ENCODE peak calls at places on chromosome 5, in four cellular contexts. K is uterus, G is lower leg skin, I is tibial nerve. Q is an unnamed sample.

GRCh38 chr5:66144799-66145390 is 795 bp downstream of the SREK1 start:
- DNase-seq in K (no peak), G (peak; percentile 94), I (no peak), Q (no peak)

GRCh38 chr5:150623878-150624216 is 16.6 kb upstream of the SYNPO start:
- DNase-seq in K (no peak), G (no peak), I (no peak), Q (peak; percentile 43)

GRCh38 chr5:88226881-88227450 is 41.7 kb downstream of the TMEM161B start:
- DNase-seq in K (no peak), G (no peak), I (no peak), Q (no peak)

GRCh38 chr5:142486581-142486980 is 161.8 kb upstream of the SPRY4 start:
- DNase-seq in K (no peak), G (no peak), I (no peak), Q (no peak)

GRCh38 chr5:138989720-138990119 is 114.6 kb upstream of the LRRTM2 start:
- DNase-seq in K (no peak), G (no peak), I (no peak), Q (no peak)

GRCh38 chr5:30099634-30100033 is 1093.9 kb upstream of the CDH6 start:
- DNase-seq in K (no peak), G (no peak), I (no peak), Q (no peak)

GRCh38 chr5:142151436-142152382 is 43.1 kb downstream of the NDFIP1 start:
- DNase-seq in K (peak; percentile 49), G (no peak), I (peak; percentile 25), Q (no peak)

GRCh38 chr5:135208555-135209494 is 174.8 kb upstream of the PITX1 start:
- DNase-seq in K (peak; percentile 58), G (peak; percentile 80), I (no peak), Q (no peak)

GRCh38 chr5:101969752-101970151 is 326.3 kb downstream of the SLCO4C1 start:
- DNase-seq in K (no peak), G (no peak), I (no peak), Q (no peak)

GRCh38 chr5:80389575-80389974 is 18.3 kb upstream of the ZFYVE16 start:
- DNase-seq in K (no peak), G (peak; percentile 87), I (peak; percentile 30), Q (peak; percentile 37)

GRCh38 chr5:102764381-102765005 is 9.4 kb downstream of the PAM start:
- DNase-seq in K (no peak), G (no peak), I (no peak), Q (no peak)

GRCh38 chr5:14445581-14446290 is 135.9 kb upstream of the OTULINL start:
- DNase-seq in K (peak; percentile 63), G (peak; percentile 89), I (no peak), Q (peak; percentile 44)

GRCh38 chr5:82165740-82166530 is 112.2 kb downstream of the RPS23 start:
- DNase-seq in K (peak; percentile 89), G (peak; percentile 89), I (peak; percentile 44), Q (peak; percentile 79)

GRCh38 chr5:112933651-112934365 is 11.8 kb upstream of the REEP5 start:
- DNase-seq in K (no peak), G (no peak), I (no peak), Q (no peak)

GRCh38 chr5:141677415-141677814 is 4.6 kb downstream of the ARAP3 start:
- DNase-seq in K (no peak), G (no peak), I (no peak), Q (no peak)

GRCh38 chr5:123444016-123444415 is 20.8 kb upstream of the CEP120 start:
- DNase-seq in K (no peak), G (no peak), I (no peak), Q (no peak)

GRCh38 chr5:141692919-141693848 is 11.2 kb upstream of the ARAP3 start:
- DNase-seq in K (no peak), G (no peak), I (no peak), Q (no peak)

GRCh38 chr5:89556215-89557009 is 673.4 kb upstream of the MEF2C start:
- DNase-seq in K (no peak), G (no peak), I (no peak), Q (no peak)

GRCh38 chr5:73596705-73597328 is 29.2 kb upstream of the ARHGEF28 start:
- DNase-seq in K (no peak), G (no peak), I (no peak), Q (no peak)

GRCh38 chr5:94361161-94361560 is 257.2 kb downstream of the KIAA0825 start:
- DNase-seq in K (no peak), G (no peak), I (no peak), Q (no peak)

GRCh38 chr5:94361832-94362754 is 256.3 kb downstream of the KIAA0825 start:
- DNase-seq in K (no peak), G (no peak), I (no peak), Q (no peak)

GRCh38 chr5:94362857-94363256 is 255.5 kb downstream of the KIAA0825 start:
- DNase-seq in K (no peak), G (no peak), I (no peak), Q (no peak)

GRCh38 chr5:94360382-94360781 is 258.0 kb downstream of the KIAA0825 start:
- DNase-seq in K (no peak), G (no peak), I (no peak), Q (peak; percentile 23)

GRCh38 chr5:94359880-94360279 is 258.5 kb downstream of the KIAA0825 start:
- DNase-seq in K (no peak), G (no peak), I (no peak), Q (no peak)
- H3K4me3 ChIP-seq in K (no peak overlapping the region), G (no peak overlapping the region), I (no peak overlapping the region), Q (no peak overlapping the region)

GRCh38 chr5:43041131-43041668 is 1.1 kb upstream of the ANXA2R start:
- DNase-seq in K (peak; percentile 51), G (peak; percentile 88), I (no peak), Q (peak; percentile 49)

GRCh38 chr5:43042176-43042625 is 2.1 kb upstream of the ANXA2R start:
- DNase-seq in K (peak; percentile 64), G (no peak), I (peak; percentile 42), Q (peak; percentile 83)

GRCh38 chr5:43042626-43043399 is 2.7 kb upstream of the ANXA2R start:
- DNase-seq in K (peak; percentile 66), G (peak; percentile 94), I (peak; percentile 55), Q (peak; percentile 56)

GRCh38 chr5:43040287-43041098 is at the start of gene ANXA2R:
- DNase-seq in K (peak; percentile 89), G (peak; percentile 98), I (peak; percentile 81), Q (peak; percentile 90)

DNA sequence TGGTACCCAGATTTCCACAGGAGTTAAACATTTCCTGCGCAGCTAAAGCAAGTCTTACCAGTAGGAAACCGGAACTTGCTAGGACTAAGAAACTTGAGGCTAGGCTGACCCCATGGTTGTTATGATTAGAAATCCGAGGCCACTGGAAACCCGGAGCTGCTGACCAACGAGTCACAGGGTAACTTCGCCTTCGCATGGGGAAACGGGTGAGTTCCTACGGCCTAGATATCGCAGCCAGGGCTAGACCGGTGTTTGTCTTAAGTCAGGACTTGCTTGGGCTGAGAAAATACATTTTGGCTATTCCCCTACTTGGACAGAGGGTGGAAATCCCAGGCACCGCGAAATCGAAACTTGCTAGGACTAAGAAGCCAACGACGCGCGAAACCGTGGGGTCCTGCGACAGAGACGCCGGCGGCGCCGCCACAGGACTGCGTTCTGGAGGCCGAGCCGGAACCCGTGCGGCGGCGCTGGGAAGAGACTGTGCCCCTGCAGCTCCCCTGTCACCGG is 1.6 kb upstream of the ANXA2R start:
- DNase-seq in K (peak; percentile 52), G (peak; percentile 93), I (no peak), Q (peak; percentile 86)
- TF ChIP-seq POLR2A in K (peak; percentile 0), G (no peak), I (no peak), Q (no peak)

GRCh38 chr5:177310757-177311173 is 933 bp downstream of the MXD3 start:
- DNase-seq in K (no peak), G (peak; percentile 86), I (no peak), Q (no peak)
- H3K4me3 ChIP-seq in K (no peak overlapping the region), G (no peak overlapping the region), I (no peak overlapping the region), Q (no peak overlapping the region)

GRCh38 chr5:100903036-100903887 is at the start of gene ST8SIA4:
- DNase-seq in K (peak; percentile 65), G (peak; percentile 95), I (peak; percentile 75), Q (peak; percentile 88)
- TF ChIP-seq POLR2A in K (peak; percentile 34), G (no peak), I (no peak), Q (peak; percentile 74)

GRCh38 chr5:26482817-26483375 is 555.5 kb downstream of the CDH9 start:
- DNase-seq in K (no peak), G (no peak), I (no peak), Q (no peak)

GRCh38 chr5:26486631-26487030 is 551.8 kb downstream of the CDH9 start:
- DNase-seq in K (no peak), G (no peak), I (no peak), Q (no peak)

GRCh38 chr5:26487553-26487952 is 550.8 kb downstream of the CDH9 start:
- DNase-seq in K (no peak), G (no peak), I (no peak), Q (no peak)

DNA sequence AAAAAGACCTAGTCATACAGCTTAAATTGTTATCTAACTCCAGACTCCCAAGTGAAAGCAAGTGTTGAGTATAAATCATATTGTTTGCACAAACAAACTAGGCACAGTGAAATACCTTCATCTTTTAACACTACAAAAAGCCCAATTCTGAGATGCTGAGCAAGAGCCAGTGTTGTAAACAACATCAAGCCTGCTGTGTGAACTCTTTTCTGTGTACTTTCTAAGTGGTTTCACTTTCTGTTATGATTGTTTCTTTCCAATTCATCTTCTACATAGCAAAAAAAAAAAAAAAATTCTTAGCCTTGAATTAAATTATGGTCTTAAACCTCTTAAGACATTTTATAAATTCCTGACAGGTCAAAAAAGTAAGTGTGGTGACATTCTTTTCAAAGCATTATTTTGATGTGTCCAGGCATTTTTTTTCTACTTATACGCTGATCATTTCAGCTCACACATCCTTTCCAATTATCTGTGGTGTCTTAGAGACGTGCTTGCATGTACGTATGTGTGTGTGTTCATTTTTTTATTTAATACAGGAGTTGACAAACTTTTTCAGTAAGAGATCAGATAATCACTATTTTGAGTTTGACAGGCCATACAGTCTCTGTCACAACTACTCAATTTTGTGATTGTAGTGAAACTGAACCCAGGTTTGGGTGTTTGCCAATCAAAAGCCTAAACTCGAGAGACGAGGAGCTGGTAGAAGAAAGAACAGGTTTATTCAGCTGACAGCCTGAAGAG is 556.1 kb downstream of the CDH9 start:
- DNase-seq in K (no peak), G (no peak), I (no peak), Q (no peak)
- H3K4me3 ChIP-seq in K (no peak overlapping the region), G (no peak overlapping the region), I (peak overlapping the region; percentile 28), Q (peak overlapping the region; percentile 31)

DNA sequence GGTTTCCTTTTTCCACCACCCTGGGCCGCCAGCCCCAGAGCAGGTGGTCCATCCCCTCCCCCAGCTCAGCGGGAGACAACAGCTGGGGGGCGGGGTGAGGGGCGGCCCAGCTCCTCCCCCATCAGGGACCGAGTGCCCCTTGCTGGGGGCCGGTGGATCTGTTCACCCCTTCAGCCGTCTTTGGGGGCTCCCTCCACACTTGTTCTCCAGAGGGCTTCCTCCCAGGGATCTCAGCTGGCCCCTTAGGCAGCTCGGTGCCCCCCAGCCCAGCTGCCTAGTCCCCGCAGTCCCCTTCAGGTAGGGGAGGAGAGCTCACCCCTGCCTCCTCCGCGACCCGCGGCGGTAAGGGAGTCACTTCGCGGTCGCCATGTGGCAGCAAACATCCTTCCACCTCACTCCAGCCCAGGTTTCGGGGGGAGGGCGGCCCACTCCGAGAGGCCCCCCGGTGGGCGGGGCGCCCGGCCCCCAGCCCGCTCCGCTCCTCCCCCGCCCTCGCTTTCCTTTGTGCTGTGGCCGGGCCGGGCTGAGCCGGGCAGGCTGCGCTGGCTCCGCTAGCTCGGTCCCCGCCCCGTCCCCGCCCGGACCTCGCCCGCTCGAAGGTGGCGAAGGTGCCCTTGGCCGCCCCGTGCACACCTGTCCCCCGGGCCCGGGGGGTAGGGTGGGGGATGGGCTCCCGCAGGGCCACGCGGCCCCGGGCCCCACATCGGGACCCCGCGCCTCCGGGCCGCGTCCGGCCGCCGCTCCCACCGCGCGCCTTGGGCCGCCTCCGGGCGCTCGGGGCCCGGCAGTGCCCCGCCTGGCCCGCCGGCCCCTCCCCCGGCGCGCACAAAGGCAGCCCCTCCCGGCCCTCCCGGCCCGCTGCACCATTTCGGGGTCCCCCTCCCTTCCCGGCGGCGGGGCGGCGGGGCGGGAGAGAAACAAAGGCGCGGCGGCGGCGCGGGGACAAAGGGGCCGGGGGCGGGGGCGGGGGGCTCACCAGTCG is 683 bp downstream of the DBN1 start:
- DNase-seq in K (no peak), G (no peak), I (no peak), Q (no peak)
- TF ChIP-seq POLR2A in K (peak; percentile 18), G (no peak), I (no peak), Q (no peak)

Q was measured in heart left ventricle.